ENCODE peak calls at places on chromosomes 5 and 9, in nine cellular contexts. One of them, this sample, is unnamed.
A peak's percentile ranks its signal among the peaks of the same experiment; 100 is the strongest.

GRCh38 chr5:157793298-157793791 is 49.8 kb downstream of the LSM11 start:
- DNase-seq in stomach: no peak
- DNase-seq in A549: no peak
- DNase-seq in Peyer's patch: no peak
- DNase-seq in breast epithelium: no peak
- DNase-seq in sigmoid colon: no peak
- DNase-seq in ovary: no peak
- DNase-seq in tibial nerve: no peak
- DNase-seq in uterus: no peak
- DNase-seq in this sample: no peak

GRCh38 chr5:128536229-128536860 is 1.7 kb downstream of the FBN2 start:
- DNase-seq in stomach: no peak
- DNase-seq in A549: peak; percentile 4
- DNase-seq in Peyer's patch: no peak
- DNase-seq in breast epithelium: no peak
- DNase-seq in sigmoid colon: no peak
- DNase-seq in ovary: no peak
- DNase-seq in tibial nerve: no peak
- DNase-seq in uterus: no peak
- DNase-seq in this sample: no peak

GRCh38 chr9:134544388-134545212 is 97.0 kb upstream of the COL5A1 start:
- DNase-seq in stomach: no peak
- DNase-seq in A549: no peak
- DNase-seq in Peyer's patch: peak; percentile 41
- DNase-seq in breast epithelium: no peak
- DNase-seq in sigmoid colon: peak; percentile 82
- DNase-seq in ovary: peak; percentile 52
- DNase-seq in tibial nerve: peak; percentile 57
- DNase-seq in uterus: peak; percentile 50
- DNase-seq in this sample: no peak

GRCh38 chr5:151758430-151759241 is at the start of gene ATOX1:
- DNase-seq in stomach: peak; percentile 94
- DNase-seq in A549: peak; percentile 87
- DNase-seq in Peyer's patch: peak; percentile 95
- DNase-seq in breast epithelium: peak; percentile 88
- DNase-seq in sigmoid colon: peak; percentile 95
- DNase-seq in ovary: peak; percentile 95
- DNase-seq in tibial nerve: peak; percentile 86
- DNase-seq in uterus: peak; percentile 89
- DNase-seq in this sample: peak; percentile 57

GRCh38 chr5:16135506-16135905 is 44.1 kb downstream of the MARCHF11 start:
- DNase-seq in stomach: no peak
- DNase-seq in A549: no peak
- DNase-seq in Peyer's patch: no peak
- DNase-seq in breast epithelium: no peak
- DNase-seq in sigmoid colon: no peak
- DNase-seq in ovary: no peak
- DNase-seq in tibial nerve: no peak
- DNase-seq in uterus: no peak
- DNase-seq in this sample: no peak

GRCh38 chr9:14993061-14993800 is 83.0 kb upstream of the FREM1 start:
- DNase-seq in stomach: peak; percentile 65
- DNase-seq in A549: peak; percentile 53
- DNase-seq in Peyer's patch: peak; percentile 87
- DNase-seq in breast epithelium: peak; percentile 79
- DNase-seq in sigmoid colon: peak; percentile 93
- DNase-seq in ovary: peak; percentile 93
- DNase-seq in tibial nerve: peak; percentile 60
- DNase-seq in uterus: peak; percentile 87
- DNase-seq in this sample: no peak

GRCh38 chr9:2741441-2742158 is 24.3 kb downstream of the KCNV2 start:
- DNase-seq in stomach: no peak
- DNase-seq in A549: no peak
- DNase-seq in Peyer's patch: no peak
- DNase-seq in breast epithelium: no peak
- DNase-seq in sigmoid colon: no peak
- DNase-seq in ovary: no peak
- DNase-seq in tibial nerve: no peak
- DNase-seq in uterus: no peak
- DNase-seq in this sample: no peak

GRCh38 chr9:34096751-34097150 is 29.7 kb downstream of the DCAF12 start:
- DNase-seq in stomach: no peak
- DNase-seq in A549: no peak
- DNase-seq in Peyer's patch: no peak
- DNase-seq in breast epithelium: no peak
- DNase-seq in sigmoid colon: no peak
- DNase-seq in ovary: no peak
- DNase-seq in tibial nerve: no peak
- DNase-seq in uterus: no peak
- DNase-seq in this sample: no peak

GRCh38 chr5:98416541-98416940 is 356.9 kb upstream of the RGMB start:
- DNase-seq in stomach: no peak
- DNase-seq in A549: no peak
- DNase-seq in Peyer's patch: no peak
- DNase-seq in breast epithelium: no peak
- DNase-seq in sigmoid colon: no peak
- DNase-seq in ovary: no peak
- DNase-seq in tibial nerve: no peak
- DNase-seq in uterus: no peak
- DNase-seq in this sample: no peak

GRCh38 chr5:11363779-11364178 is 540.5 kb downstream of the CTNND2 start:
- DNase-seq in stomach: no peak
- DNase-seq in A549: no peak
- DNase-seq in Peyer's patch: no peak
- DNase-seq in breast epithelium: no peak
- DNase-seq in sigmoid colon: no peak
- DNase-seq in ovary: no peak
- DNase-seq in tibial nerve: no peak
- DNase-seq in uterus: no peak
- DNase-seq in this sample: no peak

GRCh38 chr5:65696892-65697291 is 25.0 kb downstream of the SGTB start:
- DNase-seq in stomach: no peak
- DNase-seq in A549: no peak
- DNase-seq in Peyer's patch: no peak
- DNase-seq in breast epithelium: no peak
- DNase-seq in sigmoid colon: no peak
- DNase-seq in ovary: no peak
- DNase-seq in tibial nerve: no peak
- DNase-seq in uterus: no peak
- DNase-seq in this sample: no peak

GRCh38 chr5:59893436-59894227 is at the start of gene PDE4D:
- DNase-seq in stomach: peak; percentile 63
- DNase-seq in A549: peak; percentile 22
- DNase-seq in Peyer's patch: peak; percentile 51
- DNase-seq in breast epithelium: peak; percentile 55
- DNase-seq in sigmoid colon: peak; percentile 67
- DNase-seq in ovary: peak; percentile 39
- DNase-seq in tibial nerve: peak; percentile 9
- DNase-seq in uterus: no peak
- DNase-seq in this sample: no peak

GRCh38 chr9:113997610-113998009 is 80.5 kb downstream of the AMBP start:
- DNase-seq in stomach: peak; percentile 17
- DNase-seq in A549: no peak
- DNase-seq in Peyer's patch: peak; percentile 34
- DNase-seq in breast epithelium: peak; percentile 35
- DNase-seq in sigmoid colon: no peak
- DNase-seq in ovary: peak; percentile 30
- DNase-seq in tibial nerve: no peak
- DNase-seq in uterus: peak; percentile 8
- DNase-seq in this sample: no peak

GRCh38 chr9:85020791-85021190 is 351.3 kb downstream of the NTRK2 start:
- DNase-seq in stomach: no peak
- DNase-seq in A549: no peak
- DNase-seq in Peyer's patch: no peak
- DNase-seq in breast epithelium: no peak
- DNase-seq in sigmoid colon: no peak
- DNase-seq in ovary: no peak
- DNase-seq in tibial nerve: no peak
- DNase-seq in uterus: no peak
- DNase-seq in this sample: no peak

GRCh38 chr9:91197232-91198181 is 164.2 kb downstream of the AUH start:
- DNase-seq in stomach: peak; percentile 86
- DNase-seq in A549: peak; percentile 98
- DNase-seq in Peyer's patch: peak; percentile 72
- DNase-seq in breast epithelium: no peak
- DNase-seq in sigmoid colon: peak; percentile 96
- DNase-seq in ovary: peak; percentile 61
- DNase-seq in tibial nerve: peak; percentile 95
- DNase-seq in uterus: peak; percentile 94
- DNase-seq in this sample: no peak

GRCh38 chr9:123445116-123445515 is 89.1 kb downstream of the CRB2 start:
- DNase-seq in stomach: no peak
- DNase-seq in A549: no peak
- DNase-seq in Peyer's patch: no peak
- DNase-seq in breast epithelium: no peak
- DNase-seq in sigmoid colon: no peak
- DNase-seq in ovary: no peak
- DNase-seq in tibial nerve: no peak
- DNase-seq in uterus: no peak
- DNase-seq in this sample: no peak

GRCh38 chr5:116395708-116396203 is 178.9 kb downstream of the SEMA6A start:
- DNase-seq in stomach: no peak
- DNase-seq in A549: no peak
- DNase-seq in Peyer's patch: no peak
- DNase-seq in breast epithelium: no peak
- DNase-seq in sigmoid colon: no peak
- DNase-seq in ovary: no peak
- DNase-seq in tibial nerve: no peak
- DNase-seq in uterus: no peak
- DNase-seq in this sample: no peak

GRCh38 chr9:132169672-132170392 is 8.0 kb downstream of the NTNG2 start:
- DNase-seq in stomach: peak; percentile 59
- DNase-seq in A549: peak; percentile 66
- DNase-seq in Peyer's patch: peak; percentile 65
- DNase-seq in breast epithelium: no peak
- DNase-seq in sigmoid colon: peak; percentile 71
- DNase-seq in ovary: peak; percentile 50
- DNase-seq in tibial nerve: no peak
- DNase-seq in uterus: no peak
- DNase-seq in this sample: no peak

GRCh38 chr5:123705741-123706140 is 193.8 kb downstream of the CSNK1G3 start:
- DNase-seq in stomach: no peak
- DNase-seq in A549: no peak
- DNase-seq in Peyer's patch: no peak
- DNase-seq in breast epithelium: no peak
- DNase-seq in sigmoid colon: no peak
- DNase-seq in ovary: no peak
- DNase-seq in tibial nerve: no peak
- DNase-seq in uterus: no peak
- DNase-seq in this sample: no peak

GRCh38 chr9:89442501-89442978 is 55.4 kb downstream of the SEMA4D start:
- DNase-seq in stomach: no peak
- DNase-seq in A549: no peak
- DNase-seq in Peyer's patch: no peak
- DNase-seq in breast epithelium: no peak
- DNase-seq in sigmoid colon: no peak
- DNase-seq in ovary: no peak
- DNase-seq in tibial nerve: no peak
- DNase-seq in uterus: no peak
- DNase-seq in this sample: no peak

GRCh38 chr5:129499208-129499852 is 39.2 kb downstream of the ADAMTS19 start:
- DNase-seq in stomach: no peak
- DNase-seq in A549: no peak
- DNase-seq in Peyer's patch: no peak
- DNase-seq in breast epithelium: no peak
- DNase-seq in sigmoid colon: no peak
- DNase-seq in ovary: no peak
- DNase-seq in tibial nerve: no peak
- DNase-seq in uterus: no peak
- DNase-seq in this sample: no peak

GRCh38 chr5:172864161-172864560 is 30.1 kb downstream of the ERGIC1 start:
- DNase-seq in stomach: no peak
- DNase-seq in A549: no peak
- DNase-seq in Peyer's patch: no peak
- DNase-seq in breast epithelium: no peak
- DNase-seq in sigmoid colon: no peak
- DNase-seq in ovary: no peak
- DNase-seq in tibial nerve: no peak
- DNase-seq in uterus: no peak
- DNase-seq in this sample: no peak
- H3K4me1 ChIP-seq in stomach: peaks cover 77% of the 10 kb centered on the region
- H3K4me1 ChIP-seq in A549: peaks cover 99% of the 10 kb centered on the region
- H3K4me1 ChIP-seq in Peyer's patch: peaks cover 3% of the 10 kb centered on the region
- H3K4me1 ChIP-seq in breast epithelium: peaks cover 41% of the 10 kb centered on the region
- H3K4me1 ChIP-seq in sigmoid colon: peaks cover 66% of the 10 kb centered on the region
- H3K4me1 ChIP-seq in ovary: peaks cover 53% of the 10 kb centered on the region
- H3K4me1 ChIP-seq in tibial nerve: peaks cover 62% of the 10 kb centered on the region
- H3K4me1 ChIP-seq in uterus: peaks cover 41% of the 10 kb centered on the region
- H3K4me1 ChIP-seq in this sample: peaks cover 38% of the 10 kb centered on the region

GRCh38 chr9:105447814-105448812 is at the start of gene FSD1L:
- DNase-seq in stomach: peak; percentile 95
- DNase-seq in A549: peak; percentile 93
- DNase-seq in Peyer's patch: peak; percentile 96
- DNase-seq in breast epithelium: peak; percentile 81
- DNase-seq in sigmoid colon: peak; percentile 97
- DNase-seq in ovary: peak; percentile 93
- DNase-seq in tibial nerve: peak; percentile 75
- DNase-seq in uterus: peak; percentile 90
- DNase-seq in this sample: peak; percentile 39
- TF ChIP-seq CTCF in stomach: peak; percentile 28
- TF ChIP-seq CTCF in A549: no peak
- TF ChIP-seq CTCF in Peyer's patch: no peak
- TF ChIP-seq CTCF in breast epithelium: no peak
- TF ChIP-seq CTCF in sigmoid colon: no peak
- TF ChIP-seq CTCF in ovary: peak; percentile 6
- TF ChIP-seq CTCF in tibial nerve: no peak
- TF ChIP-seq CTCF in uterus: no peak
- TF ChIP-seq CTCF in this sample: no peak

DNA sequence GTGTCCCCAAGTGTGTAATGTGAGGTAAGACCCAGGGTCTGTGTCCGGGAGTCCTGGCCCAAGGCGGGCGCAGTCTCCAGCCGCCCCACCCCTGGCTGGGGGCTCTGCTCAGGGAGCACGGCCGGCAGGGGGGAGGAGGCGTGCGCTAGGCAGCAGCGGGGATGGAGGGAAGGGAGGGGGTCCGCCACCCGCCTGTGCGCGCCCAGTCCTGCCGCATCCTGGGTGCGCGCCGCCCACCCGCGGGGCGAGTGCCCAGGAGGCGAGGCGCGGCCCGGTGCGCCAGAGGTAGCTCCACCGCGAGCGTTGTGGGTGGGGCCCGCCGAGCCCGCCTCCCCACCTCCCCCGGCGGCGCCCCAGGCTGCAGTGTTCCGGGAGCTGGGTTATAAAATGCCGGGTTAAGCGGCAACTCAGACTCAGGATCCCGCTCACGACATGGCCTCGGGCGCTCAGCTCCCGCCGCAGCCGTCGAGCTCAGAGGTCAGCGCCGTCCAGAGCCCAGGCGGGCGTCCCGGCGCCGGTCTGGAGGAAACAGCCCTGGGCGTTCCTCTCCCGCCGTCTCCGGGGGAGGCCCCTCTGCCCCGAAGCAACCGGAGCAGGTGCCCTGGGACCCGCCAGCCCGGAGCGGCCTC is at the start of gene CCNI2:
- DNase-seq in stomach: peak; percentile 66
- DNase-seq in A549: peak; percentile 12
- DNase-seq in Peyer's patch: peak; percentile 84
- DNase-seq in breast epithelium: no peak
- DNase-seq in sigmoid colon: no peak
- DNase-seq in ovary: no peak
- DNase-seq in tibial nerve: no peak
- DNase-seq in uterus: no peak
- DNase-seq in this sample: no peak
- TF ChIP-seq POLR2A in stomach: no peak
- TF ChIP-seq POLR2A in A549: no peak
- TF ChIP-seq POLR2A in Peyer's patch: peak; percentile 55
- TF ChIP-seq POLR2A in breast epithelium: no peak
- TF ChIP-seq POLR2A in sigmoid colon: no peak
- TF ChIP-seq POLR2A in ovary: no peak
- TF ChIP-seq POLR2A in tibial nerve: no peak
- TF ChIP-seq POLR2A in uterus: no peak
- TF ChIP-seq POLR2A in this sample: no peak

GRCh38 chr9:92718086-92719001 is 46.3 kb downstream of the BICD2 start:
- DNase-seq in stomach: no peak
- DNase-seq in A549: no peak
- DNase-seq in Peyer's patch: no peak
- DNase-seq in breast epithelium: no peak
- DNase-seq in sigmoid colon: no peak
- DNase-seq in ovary: peak; percentile 33
- DNase-seq in tibial nerve: no peak
- DNase-seq in uterus: no peak
- DNase-seq in this sample: no peak
- H3K4me1 ChIP-seq in stomach: no peaks in the 10 kb centered on the region
- H3K4me1 ChIP-seq in A549: no peaks in the 10 kb centered on the region
- H3K4me1 ChIP-seq in Peyer's patch: peaks cover 17% of the 10 kb centered on the region
- H3K4me1 ChIP-seq in breast epithelium: no peaks in the 10 kb centered on the region
- H3K4me1 ChIP-seq in sigmoid colon: peaks cover under 1% of the 10 kb centered on the region
- H3K4me1 ChIP-seq in ovary: peaks cover 6% of the 10 kb centered on the region
- H3K4me1 ChIP-seq in tibial nerve: peaks cover 9% of the 10 kb centered on the region
- H3K4me1 ChIP-seq in uterus: no peaks in the 10 kb centered on the region
- H3K4me1 ChIP-seq in this sample: peaks cover 44% of the 10 kb centered on the region